ENCODE peak calls at places on chromosomes 12 and 14, in four cellular contexts. M, V, U and E are unnamed samples.

GRCh38 chr12:69254046-69254445 is 14.7 kb downstream of the CPSF6 start:
- DNase-seq in M (peak; percentile 64), V (peak; percentile 55), U (peak; percentile 27), E (no peak)

GRCh38 chr14:63759454-63759853 is 31.6 kb upstream of the SGPP1 start:
- DNase-seq in M (no peak), V (no peak), U (no peak), E (no peak)

GRCh38 chr14:64912256-64912655 is 2.0 kb upstream of the CHURC1 start:
- DNase-seq in M (no peak), V (no peak), U (no peak), E (no peak)

GRCh38 chr12:116672842-116673516 is 64.9 kb downstream of the SPRING1 start:
- DNase-seq in M (no peak), V (no peak), U (no peak), E (no peak)

GRCh38 chr14:34536951-34537676 is 2.4 kb downstream of the EAPP start:
- DNase-seq in M (no peak), V (no peak), U (no peak), E (no peak)

GRCh38 chr12:69583203-69583602 is 2.1 kb upstream of the CCT2 start:
- DNase-seq in M (no peak), V (peak; percentile 24), U (peak; percentile 28), E (peak; percentile 44)

GRCh38 chr12:93166891-93167307 is 210.8 kb upstream of the NUDT4 start:
- DNase-seq in M (no peak), V (no peak), U (no peak), E (no peak)

GRCh38 chr12:3421191-3421590 is 69.8 kb upstream of the PRMT8 start:
- DNase-seq in M (no peak), V (no peak), U (no peak), E (no peak)

GRCh38 chr14:72924332-72924731 is 1.9 kb upstream of the DCAF4 start:
- DNase-seq in M (peak; percentile 35), V (peak; percentile 43), U (peak; percentile 25), E (no peak)

GRCh38 chr12:42199007-42199406 is 39.0 kb downstream of the YAF2 start:
- DNase-seq in M (no peak), V (no peak), U (no peak), E (no peak)

GRCh38 chr12:88946377-88946997 is 366.2 kb upstream of the KITLG start:
- DNase-seq in M (no peak), V (no peak), U (no peak), E (no peak)

GRCh38 chr14:104239866-104240301 is 101.5 kb downstream of the KIF26A start:
- DNase-seq in M (no peak), V (no peak), U (no peak), E (no peak)

GRCh38 chr12:87227157-87227556 is 802.0 kb downstream of the C12orf50 start:
- DNase-seq in M (no peak), V (no peak), U (no peak), E (no peak)

GRCh38 chr12:47775100-47775911 is 2.3 kb downstream of the SLC48A1 start:
- DNase-seq in M (peak; percentile 54), V (no peak), U (peak; percentile 62), E (no peak)

GRCh38 chr14:29709490-29709889 is 218.2 kb downstream of the PRKD1 start:
- DNase-seq in M (no peak), V (no peak), U (no peak), E (no peak)

GRCh38 chr12:132747896-132748295 is 13.7 kb downstream of the ANKLE2 start:
- DNase-seq in M (no peak), V (no peak), U (no peak), E (no peak)

DNA sequence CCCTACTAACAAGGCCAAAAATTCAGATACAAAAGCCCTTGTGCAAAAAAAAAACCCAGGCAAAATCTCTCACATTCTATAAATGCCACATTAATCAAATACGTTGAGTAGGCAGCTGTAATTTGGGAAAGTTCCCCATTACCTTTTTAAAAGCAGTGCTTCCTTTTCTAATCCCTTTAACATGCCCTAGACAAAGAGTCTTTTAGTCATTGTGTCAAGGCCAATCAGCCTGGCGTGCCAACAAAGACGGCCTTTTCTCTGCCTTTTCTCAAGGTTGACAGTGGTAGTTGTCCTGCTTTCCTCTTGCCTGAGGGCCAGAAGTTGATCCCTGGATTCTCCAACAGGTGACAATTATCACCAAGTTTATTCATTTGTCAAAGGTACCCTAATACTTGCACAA is 62.5 kb upstream of the METAP2 start:
- DNase-seq in M (no peak), V (peak; percentile 8), U (no peak), E (no peak)
- TF ChIP-seq ESRRA in M (no peak), V (no peak), U (no peak), E (no peak)

GRCh38 chr12:13182881-13183280 is 13.6 kb upstream of the EMP1 start:
- DNase-seq in M (no peak), V (no peak), U (no peak), E (no peak)

GRCh38 chr12:13183621-13184020 is 12.9 kb upstream of the EMP1 start:
- DNase-seq in M (no peak), V (no peak), U (no peak), E (no peak)

GRCh38 chr12:13178568-13179158 is 17.9 kb upstream of the EMP1 start:
- DNase-seq in M (no peak), V (no peak), U (no peak), E (no peak)

GRCh38 chr12:13179159-13180074 is 17.1 kb upstream of the EMP1 start:
- DNase-seq in M (peak; percentile 39), V (no peak), U (no peak), E (peak; percentile 68)

GRCh38 chr12:13181375-13182070 is 15.0 kb upstream of the EMP1 start:
- DNase-seq in M (no peak), V (no peak), U (no peak), E (no peak)
- TF ChIP-seq JUN in M (no peak), V (no peak), U (no peak), E (no peak)

GRCh38 chr12:95282266-95282665 is 64.7 kb downstream of the VEZT start:
- DNase-seq in M (no peak), V (no peak), U (no peak), E (no peak)
- TF ChIP-seq ESRRA in M (no peak), V (no peak), U (no peak), E (no peak)

GRCh38 chr12:101780599-101780998 is 41.3 kb upstream of the SYCP3 start:
- DNase-seq in M (no peak), V (no peak), U (no peak), E (no peak)

GRCh38 chr12:101777476-101777875 is 38.2 kb upstream of the SYCP3 start:
- DNase-seq in M (no peak), V (no peak), U (no peak), E (no peak)

GRCh38 chr12:101779200-101779599 is 39.9 kb upstream of the SYCP3 start:
- DNase-seq in M (no peak), V (no peak), U (no peak), E (no peak)

GRCh38 chr12:101777978-101778377 is 38.7 kb upstream of the SYCP3 start:
- DNase-seq in M (no peak), V (no peak), U (no peak), E (no peak)

DNA sequence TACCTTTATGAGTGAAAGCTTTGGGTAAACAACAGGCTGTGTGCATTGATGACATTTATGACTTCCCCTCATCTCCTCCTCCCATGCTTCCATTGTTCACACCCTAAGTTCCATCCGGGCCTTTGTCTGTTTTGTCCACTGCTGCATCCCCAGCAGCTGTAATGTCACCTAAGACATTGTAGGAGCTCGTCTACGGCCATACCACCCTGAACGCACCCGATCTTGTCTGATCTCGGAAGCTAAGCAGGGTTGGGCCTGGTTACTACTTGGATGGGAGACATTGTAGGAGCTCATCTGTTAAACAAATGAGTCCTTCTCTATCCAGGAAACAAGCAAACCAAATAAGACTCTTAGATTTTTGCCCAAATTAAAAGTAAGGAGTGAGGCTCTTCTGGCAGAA is 40.4 kb upstream of the SYCP3 start:
- DNase-seq in M (no peak), V (no peak), U (no peak), E (no peak)
- TF ChIP-seq JUN in M (no peak), V (no peak), U (no peak), E (no peak)

DNA sequence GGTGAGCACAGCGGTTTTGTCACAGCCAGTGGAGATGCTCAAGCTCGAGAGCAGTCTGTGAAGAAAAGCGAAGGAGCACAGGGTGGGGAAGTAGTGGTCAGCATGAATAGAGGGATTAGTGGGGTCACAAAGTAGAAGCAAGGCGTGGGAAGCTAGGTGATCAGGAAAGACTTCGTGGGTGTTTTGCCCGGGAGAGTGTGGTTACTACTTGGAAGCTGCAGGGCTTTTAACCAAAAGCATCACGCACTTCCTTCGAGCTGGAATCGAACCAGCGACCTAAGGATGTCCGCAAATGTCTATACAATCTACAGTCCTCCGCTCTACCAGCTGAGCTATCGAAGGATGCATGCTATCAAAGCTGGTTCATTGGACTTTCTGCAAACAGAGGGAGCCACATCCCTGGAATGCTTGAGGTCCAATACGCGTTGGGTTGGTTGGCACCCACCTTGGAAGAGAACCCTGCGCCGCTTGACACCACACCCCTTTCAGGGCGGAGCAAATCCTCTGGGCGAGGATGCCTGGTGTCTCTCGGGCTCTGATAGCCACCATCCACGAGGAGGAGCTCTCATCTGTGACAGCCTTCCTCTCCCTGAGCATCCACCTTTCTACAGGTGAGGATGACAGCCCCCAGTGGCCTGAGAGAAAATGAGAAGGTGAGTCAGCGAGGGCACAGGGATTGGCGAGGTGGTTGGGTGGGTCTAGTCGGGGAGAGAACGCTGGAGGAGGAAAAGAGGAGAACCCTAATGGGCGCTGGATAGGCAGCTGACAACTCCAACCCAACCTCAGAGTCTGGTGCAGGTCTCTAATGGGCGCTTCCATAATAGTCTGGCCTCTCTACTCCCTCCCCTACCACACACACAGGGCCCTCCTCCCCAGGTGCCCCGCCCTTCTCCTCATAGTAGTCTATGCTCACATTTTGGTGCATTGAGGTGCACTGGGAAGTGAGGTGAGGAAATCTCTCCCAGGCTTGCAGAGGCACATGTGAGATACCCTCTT is 16.0 kb upstream of the OR6S1 start:
- DNase-seq in M (peak; percentile 92), V (peak; percentile 56), U (peak; percentile 40), E (peak; percentile 90)
- TF ChIP-seq ESRRA in M (no peak), V (no peak), U (no peak), E (no peak)

GRCh38 chr14:106875503-106875902 is 1349.1 kb downstream of the TMEM121 start:
- DNase-seq in M (no peak), V (no peak), U (no peak), E (no peak)
- TF ChIP-seq JUN in M (no peak), V (no peak), U (no peak), E (no peak)

DNA sequence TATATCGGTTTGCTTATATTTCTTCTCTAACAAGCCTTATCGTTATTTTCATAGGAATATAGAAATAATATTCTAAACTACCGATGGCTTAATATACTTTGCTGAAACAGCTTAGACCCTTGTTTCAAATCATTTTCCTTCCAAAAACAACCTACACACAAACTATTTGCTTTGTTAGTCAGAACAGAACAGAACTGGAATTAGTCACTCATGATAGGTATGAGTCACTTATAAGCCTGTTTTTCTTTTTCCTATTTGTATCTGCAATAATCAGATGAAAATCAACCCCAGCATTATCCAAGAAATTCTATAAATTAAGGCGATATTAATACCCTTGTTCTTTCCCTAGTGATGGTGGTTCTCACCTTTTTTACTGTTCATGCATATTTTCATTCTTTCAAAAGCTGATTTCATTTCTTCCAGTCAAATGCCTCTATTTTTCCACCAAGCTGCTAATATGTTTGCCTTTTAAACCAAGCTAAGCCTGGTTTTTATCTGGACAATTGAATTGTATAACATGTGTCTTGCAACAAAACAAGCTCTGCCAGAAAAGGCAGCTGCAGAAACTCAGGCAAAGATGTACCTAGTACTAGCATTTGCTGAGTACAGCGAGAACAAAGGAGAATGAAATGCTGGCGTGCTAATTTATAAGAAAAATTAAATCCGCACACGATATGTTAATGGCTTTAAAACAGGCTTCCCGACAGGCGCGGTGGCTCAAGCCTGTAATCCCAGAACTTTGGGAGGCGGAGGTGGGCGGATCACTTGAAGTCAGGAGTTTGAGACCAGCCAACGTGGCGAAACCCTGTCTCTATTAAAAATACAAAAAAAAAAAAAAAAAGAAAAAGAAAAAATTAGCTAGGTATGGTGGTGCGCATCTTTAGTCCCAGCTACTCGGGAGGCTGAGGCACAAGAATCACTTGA is 1418.2 kb downstream of the AACS start:
- DNase-seq in M (no peak), V (no peak), U (no peak), E (no peak)
- TF ChIP-seq ESRRA in M (no peak), V (no peak), U (no peak), E (no peak)

GRCh38 chr12:7374423-7375144 is 69.4 kb downstream of the CD163L1 start:
- DNase-seq in M (peak; percentile 60), V (peak; percentile 80), U (no peak), E (peak; percentile 77)
- TF ChIP-seq JUN in M (no peak), V (no peak), U (no peak), E (no peak)